ENCODE peak calls at places on chromosomes 7 and 10, in six cellular contexts. F is HT1080; X is stimulated activated CD4-positive, alpha-beta T cell treated with anti-CD3 and anti-CD28 coated beads, Interleukin-12 subunit alpha, Interleukin-12 subunit beta, amount 100 ng/mL, for 4 hours; M is globus pallidus; P is NCI-H748 treated with DMSO at 0.1 percent for 48 hours; Z is activated CD4-positive, alpha-beta T cell treated with anti-CD3 and anti-CD28 coated beads for 4 hours. U is an unnamed sample.

GRCh38 chr7:50653116-50653854 is 88.1 kb upstream of the DDC start:
- DNase-seq in F (no peak), X (no peak), M (peak; percentile 60), P (no peak), Z (no peak), U (no peak)

GRCh38 chr7:80369321-80369720 is 142.5 kb downstream of the GNAT3 start:
- DNase-seq in F (no peak), X (no peak), M (no peak), P (no peak), Z (no peak), U (no peak)

GRCh38 chr7:90412458-90413184 is 9.4 kb downstream of the CLDN12 start:
- DNase-seq in F (peak; percentile 20), X (no peak), M (no peak), P (no peak), Z (no peak), U (no peak)

GRCh38 chr7:2519119-2519930 is at the start of gene LFNG:
- DNase-seq in F (peak; percentile 86), X (peak; percentile 86), M (peak; percentile 92), P (peak; percentile 80), Z (peak; percentile 87), U (peak; percentile 100)

GRCh38 chr7:134804351-134804750 is 24.9 kb downstream of the CALD1 start:
- DNase-seq in F (peak; percentile 60), X (no peak), M (no peak), P (no peak), Z (no peak), U (no peak)

GRCh38 chr10:27998178-27998953 is 513 bp downstream of the ODAD2 start:
- DNase-seq in F (peak; percentile 63), X (peak; percentile 3), M (no peak), P (no peak), Z (no peak), U (peak; percentile 4)

GRCh38 chr10:109784236-109784635 is 139.1 kb downstream of the XPNPEP1 start:
- DNase-seq in F (peak; percentile 10), X (no peak), M (no peak), P (no peak), Z (no peak), U (no peak)

GRCh38 chr10:17506390-17506789 is 52.0 kb upstream of the ST8SIA6 start:
- DNase-seq in F (no peak), X (no peak), M (no peak), P (no peak), Z (no peak), U (no peak)

GRCh38 chr10:14080795-14081194 is 249.9 kb downstream of the FRMD4A start:
- DNase-seq in F (no peak), X (no peak), M (no peak), P (no peak), Z (no peak), U (no peak)

GRCh38 chr10:131847241-131847783 is 53.5 kb upstream of the PPP2R2D start:
- DNase-seq in F (no peak), X (no peak), M (no peak), P (no peak), Z (no peak), U (no peak)

GRCh38 chr7:10767771-10768170 is 205.9 kb upstream of the PHF14 start:
- DNase-seq in F (peak; percentile 71), X (no peak), M (no peak), P (no peak), Z (no peak), U (no peak)

GRCh38 chr7:146961617-146962016 is 845.0 kb downstream of the CNTNAP2 start:
- DNase-seq in F (peak; percentile 94), X (no peak), M (no peak), P (no peak), Z (no peak), U (no peak)

GRCh38 chr10:128080231-128080630 is 46.0 kb downstream of the MKI67 start:
- DNase-seq in F (no peak), X (no peak), M (no peak), P (no peak), Z (no peak), U (no peak)

GRCh38 chr7:68691261-68692216 is 906.7 kb upstream of the AUTS2 start:
- DNase-seq in F (no peak), X (no peak), M (no peak), P (no peak), Z (no peak), U (no peak)

GRCh38 chr7:141706394-141707064 is 1.6 kb upstream of the WEE2 start:
- DNase-seq in F (no peak), X (no peak), M (no peak), P (peak; percentile 47), Z (no peak), U (no peak)

GRCh38 chr10:24618401-24618800 is 105.3 kb downstream of the ARHGAP21 start:
- DNase-seq in F (no peak), X (no peak), M (no peak), P (no peak), Z (no peak), U (no peak)

GRCh38 chr10:109981641-109982040 is 26.1 kb upstream of the ADD3 start:
- DNase-seq in F (no peak), X (no peak), M (no peak), P (no peak), Z (no peak), U (no peak)

GRCh38 chr10:60208676-60209269 is 180.9 kb downstream of the ANK3 start:
- DNase-seq in F (peak; percentile 19), X (no peak), M (peak; percentile 49), P (peak; percentile 5), Z (no peak), U (no peak)

GRCh38 chr7:8597565-8597964 is 164.2 kb downstream of the NXPH1 start:
- DNase-seq in F (peak; percentile 2), X (no peak), M (no peak), P (peak; percentile 92), Z (no peak), U (no peak)

GRCh38 chr10:79492839-79493238 is 19.5 kb upstream of the EIF5AL1 start:
- DNase-seq in F (no peak), X (no peak), M (no peak), P (no peak), Z (no peak), U (no peak)

U was measured in GM12891.